ENCODE peak calls at places on chromosome 17, in seven cellular contexts. One of them, this sample, is unnamed.

GRCh38 chr17:18948476-18949006 is 3.4 kb upstream of the SLC5A10 start:
- DNase-seq in activated effector memory CD4-positive, alpha-beta T cell treated with anti-CD3 and anti-CD28 coated beads, Interleukin-2, amount 50 U/mL, for 16 hours: no peak
- DNase-seq in COR-L47: no peak
- DNase-seq in activated CD4-positive, alpha-beta T cell treated with anti-CD3 and anti-CD28 coated beads for 1 hour: no peak
- DNase-seq in stimulated activated CD4-positive, alpha-beta T cell treated with anti-CD3 and anti-CD28 coated beads, TNF-alpha, amount 100 ng/mL, for 48 hours: no peak
- DNase-seq in dorsolateral prefrontal cortex: no peak
- DNase-seq in NCI-H1092 treated with DMSO at 0.1 percent for 48 hours: no peak
- DNase-seq in this sample: no peak

GRCh38 chr17:43363181-43363925 is 35.4 kb upstream of the ARL4D start:
- DNase-seq in activated CD4-positive, alpha-beta T cell treated with anti-CD3 and anti-CD28 coated beads for 1 hour: no peak
- DNase-seq in NCI-H1092 treated with DMSO at 0.1 percent for 48 hours: no peak
- DNase-seq in dorsolateral prefrontal cortex: no peak
- DNase-seq in activated effector memory CD4-positive, alpha-beta T cell treated with anti-CD3 and anti-CD28 coated beads, Interleukin-2, amount 50 U/mL, for 16 hours: no peak
- DNase-seq in stimulated activated CD4-positive, alpha-beta T cell treated with anti-CD3 and anti-CD28 coated beads, TNF-alpha, amount 100 ng/mL, for 48 hours: no peak
- DNase-seq in COR-L47: no peak
- DNase-seq in this sample: no peak

GRCh38 chr17:46194393-46195216 is 1.4 kb upstream of the KANSL1 start:
- DNase-seq in dorsolateral prefrontal cortex: no peak
- DNase-seq in stimulated activated CD4-positive, alpha-beta T cell treated with anti-CD3 and anti-CD28 coated beads, TNF-alpha, amount 100 ng/mL, for 48 hours: peak
- DNase-seq in activated CD4-positive, alpha-beta T cell treated with anti-CD3 and anti-CD28 coated beads for 1 hour: peak
- DNase-seq in COR-L47: no peak
- DNase-seq in NCI-H1092 treated with DMSO at 0.1 percent for 48 hours: peak
- DNase-seq in activated effector memory CD4-positive, alpha-beta T cell treated with anti-CD3 and anti-CD28 coated beads, Interleukin-2, amount 50 U/mL, for 16 hours: peak
- DNase-seq in this sample: no peak

GRCh38 chr17:64651889-64652288 is 10.2 kb downstream of the SMURF2 start:
- DNase-seq in COR-L47: no peak
- DNase-seq in activated effector memory CD4-positive, alpha-beta T cell treated with anti-CD3 and anti-CD28 coated beads, Interleukin-2, amount 50 U/mL, for 16 hours: no peak
- DNase-seq in stimulated activated CD4-positive, alpha-beta T cell treated with anti-CD3 and anti-CD28 coated beads, TNF-alpha, amount 100 ng/mL, for 48 hours: no peak
- DNase-seq in NCI-H1092 treated with DMSO at 0.1 percent for 48 hours: no peak
- DNase-seq in dorsolateral prefrontal cortex: no peak
- DNase-seq in activated CD4-positive, alpha-beta T cell treated with anti-CD3 and anti-CD28 coated beads for 1 hour: no peak
- DNase-seq in this sample: no peak

GRCh38 chr17:57669671-57670529 is 75.2 kb downstream of the CCDC182 start:
- DNase-seq in NCI-H1092 treated with DMSO at 0.1 percent for 48 hours: no peak
- DNase-seq in dorsolateral prefrontal cortex: no peak
- DNase-seq in activated CD4-positive, alpha-beta T cell treated with anti-CD3 and anti-CD28 coated beads for 1 hour: no peak
- DNase-seq in COR-L47: no peak
- DNase-seq in stimulated activated CD4-positive, alpha-beta T cell treated with anti-CD3 and anti-CD28 coated beads, TNF-alpha, amount 100 ng/mL, for 48 hours: no peak
- DNase-seq in activated effector memory CD4-positive, alpha-beta T cell treated with anti-CD3 and anti-CD28 coated beads, Interleukin-2, amount 50 U/mL, for 16 hours: no peak
- DNase-seq in this sample: no peak

GRCh38 chr17:82031885-82032627 is 578 bp downstream of the RAC3 start:
- DNase-seq in NCI-H1092 treated with DMSO at 0.1 percent for 48 hours: no peak
- DNase-seq in dorsolateral prefrontal cortex: no peak
- DNase-seq in COR-L47: peak
- DNase-seq in stimulated activated CD4-positive, alpha-beta T cell treated with anti-CD3 and anti-CD28 coated beads, TNF-alpha, amount 100 ng/mL, for 48 hours: peak
- DNase-seq in activated CD4-positive, alpha-beta T cell treated with anti-CD3 and anti-CD28 coated beads for 1 hour: no peak
- DNase-seq in activated effector memory CD4-positive, alpha-beta T cell treated with anti-CD3 and anti-CD28 coated beads, Interleukin-2, amount 50 U/mL, for 16 hours: peak
- DNase-seq in this sample: no peak

GRCh38 chr17:16941643-16942042 is 30.3 kb downstream of the TNFRSF13B start:
- DNase-seq in activated CD4-positive, alpha-beta T cell treated with anti-CD3 and anti-CD28 coated beads for 1 hour: no peak
- DNase-seq in stimulated activated CD4-positive, alpha-beta T cell treated with anti-CD3 and anti-CD28 coated beads, TNF-alpha, amount 100 ng/mL, for 48 hours: no peak
- DNase-seq in activated effector memory CD4-positive, alpha-beta T cell treated with anti-CD3 and anti-CD28 coated beads, Interleukin-2, amount 50 U/mL, for 16 hours: no peak
- DNase-seq in COR-L47: no peak
- DNase-seq in dorsolateral prefrontal cortex: peak
- DNase-seq in NCI-H1092 treated with DMSO at 0.1 percent for 48 hours: no peak
- DNase-seq in this sample: no peak

GRCh38 chr17:72567774-72568173 is 447.0 kb downstream of the SOX9 start:
- DNase-seq in activated CD4-positive, alpha-beta T cell treated with anti-CD3 and anti-CD28 coated beads for 1 hour: no peak
- DNase-seq in stimulated activated CD4-positive, alpha-beta T cell treated with anti-CD3 and anti-CD28 coated beads, TNF-alpha, amount 100 ng/mL, for 48 hours: no peak
- DNase-seq in NCI-H1092 treated with DMSO at 0.1 percent for 48 hours: peak
- DNase-seq in activated effector memory CD4-positive, alpha-beta T cell treated with anti-CD3 and anti-CD28 coated beads, Interleukin-2, amount 50 U/mL, for 16 hours: no peak
- DNase-seq in COR-L47: peak
- DNase-seq in dorsolateral prefrontal cortex: no peak
- DNase-seq in this sample: no peak

GRCh38 chr17:48045270-48046001 is 2.7 kb upstream of the NFE2L1 start:
- DNase-seq in NCI-H1092 treated with DMSO at 0.1 percent for 48 hours: no peak
- DNase-seq in stimulated activated CD4-positive, alpha-beta T cell treated with anti-CD3 and anti-CD28 coated beads, TNF-alpha, amount 100 ng/mL, for 48 hours: no peak
- DNase-seq in COR-L47: no peak
- DNase-seq in activated CD4-positive, alpha-beta T cell treated with anti-CD3 and anti-CD28 coated beads for 1 hour: no peak
- DNase-seq in activated effector memory CD4-positive, alpha-beta T cell treated with anti-CD3 and anti-CD28 coated beads, Interleukin-2, amount 50 U/mL, for 16 hours: peak
- DNase-seq in dorsolateral prefrontal cortex: no peak
- DNase-seq in this sample: no peak